ENCODE peak calls at places on chromosomes 3 and 15, in five cellular contexts. G is dorsolateral prefrontal cortex, Z is T-helper 2 cell, R is NCI-H1417, T is HEK293T. O is an unnamed sample.

GRCh38 chr3:150376001-150376848 is 31.9 kb upstream of the TSC22D2 start:
- DNase-seq in G (no peak), Z (no peak), R (no peak), T (no peak), O (no peak)

GRCh38 chr3:118488751-118489150 is 545.9 kb downstream of the IGSF11 start:
- DNase-seq in G (no peak), Z (no peak), R (no peak), T (no peak), O (no peak)

GRCh38 chr3:108090066-108090700 is 648 bp downstream of the CD47 start:
- DNase-seq in G (no peak), Z (peak), R (peak), T (no peak), O (peak)

GRCh38 chr15:44633603-44634002 is 29.9 kb downstream of the SPG11 start:
- DNase-seq in G (no peak), Z (no peak), R (no peak), T (no peak), O (no peak)

GRCh38 chr15:63019539-63020109 is 22.9 kb upstream of the TPM1 start:
- DNase-seq in G (no peak), Z (no peak), R (peak), T (peak), O (no peak)

GRCh38 chr15:38229700-38230099 is 22.9 kb upstream of the SPRED1 start:
- DNase-seq in G (no peak), Z (no peak), R (no peak), T (no peak), O (no peak)

GRCh38 chr3:125010393-125010792 is 45.4 kb downstream of the HEG1 start:
- DNase-seq in G (no peak), Z (no peak), R (no peak), T (no peak), O (no peak)

GRCh38 chr3:111073186-111073585 is 1.6 kb downstream of the NECTIN3 start:
- DNase-seq in G (no peak), Z (no peak), R (no peak), T (no peak), O (no peak)

GRCh38 chr3:48503406-48504050 is 446 bp downstream of the SHISA5 start:
- DNase-seq in G (no peak), Z (no peak), R (no peak), T (peak), O (peak)

GRCh38 chr3:72190050-72190449 is 405.1 kb upstream of the PROK2 start:
- DNase-seq in G (peak), Z (no peak), R (no peak), T (no peak), O (no peak)

GRCh38 chr15:31079519-31079918 is 22.0 kb downstream of the TRPM1 start:
- DNase-seq in G (no peak), Z (no peak), R (no peak), T (no peak), O (no peak)

GRCh38 chr3:129268396-129268795 is 10.3 kb upstream of the HMCES start:
- DNase-seq in G (no peak), Z (no peak), R (no peak), T (no peak), O (no peak)

GRCh38 chr3:155869664-155870063 is 786 bp upstream of the GMPS start:
- DNase-seq in G (no peak), Z (no peak), R (no peak), T (no peak), O (no peak)

GRCh38 chr15:46080018-46080417 is 445.2 kb downstream of the SQOR start:
- DNase-seq in G (no peak), Z (no peak), R (no peak), T (peak), O (no peak)

GRCh38 chr3:59992578-59992977 is 942.8 kb upstream of the CFAP20DC start:
- DNase-seq in G (no peak), Z (no peak), R (no peak), T (no peak), O (no peak)

GRCh38 chr15:81270781-81271491 is 53.0 kb downstream of the STARD5 start:
- DNase-seq in G (no peak), Z (no peak), R (no peak), T (no peak), O (no peak)

GRCh38 chr3:72102057-72102711 is 317.2 kb upstream of the PROK2 start:
- DNase-seq in G (no peak), Z (no peak), R (no peak), T (no peak), O (no peak)

O was measured in sciatic nerve.